ENCODE peak calls at places on chromosomes 4 and X, in nine cellular contexts. One of them, this sample, is unnamed.

GRCh38 chr4:6546681-6547447 is 28.1 kb upstream of the MAN2B2 start:
- DNase-seq in upper lobe of right lung: no peak
- DNase-seq in keratinocyte: no peak
- DNase-seq in gastrocnemius medialis: no peak
- DNase-seq in lung: peak
- DNase-seq in GM12865: peak
- DNase-seq in brain microvascular endothelial cell: peak
- DNase-seq in PC-3: peak
- DNase-seq in HFF-Myc: peak
- DNase-seq in this sample: peak

GRCh38 chr4:137960371-137961050 is 281.6 kb downstream of the SLC7A11 start:
- DNase-seq in GM12865: no peak
- DNase-seq in lung: no peak
- DNase-seq in keratinocyte: peak
- DNase-seq in gastrocnemius medialis: no peak
- DNase-seq in upper lobe of right lung: no peak
- DNase-seq in PC-3: peak
- DNase-seq in brain microvascular endothelial cell: peak
- DNase-seq in HFF-Myc: peak
- DNase-seq in this sample: peak

GRCh38 chr4:1730532-1731135 is 9.3 kb downstream of the TACC3 start:
- DNase-seq in gastrocnemius medialis: no peak
- DNase-seq in PC-3: no peak
- DNase-seq in GM12865: no peak
- DNase-seq in upper lobe of right lung: no peak
- DNase-seq in lung: no peak
- DNase-seq in brain microvascular endothelial cell: no peak
- DNase-seq in keratinocyte: no peak
- DNase-seq in HFF-Myc: no peak
- DNase-seq in this sample: no peak

GRCh38 chr4:99324978-99325377 is 3.8 kb upstream of the ADH1B start:
- DNase-seq in HFF-Myc: peak
- DNase-seq in GM12865: no peak
- DNase-seq in lung: peak
- DNase-seq in brain microvascular endothelial cell: peak
- DNase-seq in keratinocyte: no peak
- DNase-seq in upper lobe of right lung: peak
- DNase-seq in gastrocnemius medialis: peak
- DNase-seq in PC-3: no peak
- DNase-seq in this sample: no peak

GRCh38 chr4:75549019-75549418 is 6.8 kb upstream of the ODAPH start:
- DNase-seq in HFF-Myc: no peak
- DNase-seq in gastrocnemius medialis: no peak
- DNase-seq in upper lobe of right lung: no peak
- DNase-seq in lung: no peak
- DNase-seq in brain microvascular endothelial cell: no peak
- DNase-seq in GM12865: peak
- DNase-seq in PC-3: no peak
- DNase-seq in keratinocyte: no peak
- DNase-seq in this sample: no peak

GRCh38 chr4:29970626-29971025 is 749.5 kb upstream of the PCDH7 start:
- DNase-seq in brain microvascular endothelial cell: no peak
- DNase-seq in upper lobe of right lung: no peak
- DNase-seq in gastrocnemius medialis: no peak
- DNase-seq in PC-3: peak
- DNase-seq in GM12865: no peak
- DNase-seq in keratinocyte: no peak
- DNase-seq in HFF-Myc: no peak
- DNase-seq in lung: no peak
- DNase-seq in this sample: peak

GRCh38 chr4:10079951-10080873 is 36.4 kb downstream of the WDR1 start:
- DNase-seq in upper lobe of right lung: peak
- DNase-seq in lung: no peak
- DNase-seq in HFF-Myc: no peak
- DNase-seq in keratinocyte: no peak
- DNase-seq in brain microvascular endothelial cell: no peak
- DNase-seq in GM12865: no peak
- DNase-seq in gastrocnemius medialis: peak
- DNase-seq in PC-3: no peak
- DNase-seq in this sample: no peak

GRCh38 chrX:826026-826425 is 195.4 kb downstream of the SHOX start:
- DNase-seq in gastrocnemius medialis: no peak
- DNase-seq in GM12865: no peak
- DNase-seq in lung: no peak
- DNase-seq in keratinocyte: no peak
- DNase-seq in upper lobe of right lung: no peak
- DNase-seq in PC-3: no peak
- DNase-seq in brain microvascular endothelial cell: peak
- DNase-seq in HFF-Myc: peak
- DNase-seq in this sample: no peak

GRCh38 chrX:12206413-12206812 is 68.1 kb downstream of the FRMPD4 start:
- DNase-seq in gastrocnemius medialis: no peak
- DNase-seq in brain microvascular endothelial cell: no peak
- DNase-seq in upper lobe of right lung: no peak
- DNase-seq in keratinocyte: no peak
- DNase-seq in GM12865: no peak
- DNase-seq in PC-3: peak
- DNase-seq in lung: no peak
- DNase-seq in HFF-Myc: no peak
- DNase-seq in this sample: no peak

GRCh38 chr4:27000820-27001219 is 140.2 kb downstream of the STIM2 start:
- DNase-seq in gastrocnemius medialis: no peak
- DNase-seq in keratinocyte: no peak
- DNase-seq in HFF-Myc: no peak
- DNase-seq in brain microvascular endothelial cell: no peak
- DNase-seq in upper lobe of right lung: no peak
- DNase-seq in PC-3: peak
- DNase-seq in lung: no peak
- DNase-seq in GM12865: peak
- DNase-seq in this sample: peak

GRCh38 chrX:1400731-1401471 is 9.0 kb upstream of the SLC25A6 start:
- DNase-seq in PC-3: no peak
- DNase-seq in upper lobe of right lung: peak
- DNase-seq in keratinocyte: no peak
- DNase-seq in gastrocnemius medialis: no peak
- DNase-seq in GM12865: no peak
- DNase-seq in HFF-Myc: no peak
- DNase-seq in lung: no peak
- DNase-seq in brain microvascular endothelial cell: no peak
- DNase-seq in this sample: no peak

GRCh38 chr4:46354863-46355262 is 35.1 kb downstream of the GABRA2 start:
- DNase-seq in keratinocyte: no peak
- DNase-seq in GM12865: no peak
- DNase-seq in lung: no peak
- DNase-seq in upper lobe of right lung: no peak
- DNase-seq in brain microvascular endothelial cell: no peak
- DNase-seq in PC-3: no peak
- DNase-seq in HFF-Myc: no peak
- DNase-seq in gastrocnemius medialis: no peak
- DNase-seq in this sample: no peak

GRCh38 chrX:35150642-35151239 is 208.1 kb downstream of the FAM47B start:
- DNase-seq in HFF-Myc: no peak
- DNase-seq in upper lobe of right lung: no peak
- DNase-seq in keratinocyte: no peak
- DNase-seq in brain microvascular endothelial cell: no peak
- DNase-seq in lung: no peak
- DNase-seq in gastrocnemius medialis: no peak
- DNase-seq in GM12865: no peak
- DNase-seq in PC-3: no peak
- DNase-seq in this sample: no peak

DNA sequence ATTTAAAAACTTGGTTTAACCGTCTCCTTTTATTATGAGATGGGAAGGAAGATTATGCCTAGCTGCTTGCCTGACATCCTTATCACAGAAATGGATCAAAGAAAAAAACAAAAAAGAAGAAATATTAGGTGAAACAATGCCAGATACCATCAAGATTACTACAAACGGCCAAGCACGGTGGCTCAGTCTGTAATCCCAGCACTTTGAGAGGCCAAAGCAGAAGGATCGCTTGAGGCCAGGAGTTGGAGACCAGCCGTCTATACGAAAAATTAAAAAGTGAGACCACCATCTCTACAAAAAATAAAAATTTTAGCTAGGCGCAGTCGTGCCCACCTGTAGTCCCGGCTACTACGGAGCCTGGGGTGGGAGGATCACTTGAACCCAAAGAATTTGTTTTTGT is 2.3 kb downstream of the FRYL start:
- DNase-seq in brain microvascular endothelial cell: no peak
- DNase-seq in HFF-Myc: no peak
- DNase-seq in lung: no peak
- DNase-seq in upper lobe of right lung: no peak
- DNase-seq in gastrocnemius medialis: no peak
- DNase-seq in keratinocyte: no peak
- DNase-seq in GM12865: no peak
- DNase-seq in PC-3: peak
- DNase-seq in this sample: no peak
- H3K4me3 ChIP-seq in brain microvascular endothelial cell: no peak
- H3K4me3 ChIP-seq in HFF-Myc: peak
- H3K4me3 ChIP-seq in lung: no peak
- H3K4me3 ChIP-seq in upper lobe of right lung: peak
- H3K4me3 ChIP-seq in gastrocnemius medialis: peak
- H3K4me3 ChIP-seq in keratinocyte: peak
- H3K4me3 ChIP-seq in GM12865: peak
- H3K4me3 ChIP-seq in PC-3: peak
- H3K4me3 ChIP-seq in this sample: no peak

DNA sequence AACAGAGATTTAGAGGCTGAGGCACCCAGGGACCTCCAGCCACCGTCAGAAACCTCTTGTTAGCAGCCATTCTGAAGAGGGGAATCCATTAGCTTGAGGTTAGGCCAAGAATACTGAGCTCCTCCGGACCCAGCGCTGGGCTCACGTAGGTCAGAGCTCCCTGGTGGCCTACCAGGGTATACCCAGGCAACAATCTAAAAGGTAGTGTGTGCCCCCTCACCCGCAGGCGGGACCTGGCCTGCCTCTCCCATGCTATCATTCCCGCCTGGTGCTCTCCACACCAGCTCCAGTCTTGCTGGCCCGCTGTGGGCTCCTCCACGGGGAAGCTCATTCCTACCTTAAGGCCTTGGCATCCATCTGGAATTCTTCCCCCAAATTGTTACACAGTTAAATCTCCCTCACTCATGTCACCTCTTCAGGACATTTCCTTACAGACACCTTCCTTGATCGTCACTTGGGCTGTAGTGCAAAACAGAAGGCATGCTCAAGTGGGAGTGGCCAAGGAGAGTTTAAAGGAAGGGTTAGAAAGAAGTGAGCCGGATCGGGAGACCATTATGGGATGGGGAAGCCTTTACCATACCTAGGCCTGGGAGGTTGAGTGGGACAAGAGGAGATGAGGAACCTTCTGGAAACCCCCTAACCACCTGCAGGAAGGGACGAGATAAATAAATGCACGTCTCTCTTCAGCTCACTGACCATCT is 102.5 kb downstream of the UCHL1 start:
- DNase-seq in HFF-Myc: no peak
- DNase-seq in lung: peak
- DNase-seq in keratinocyte: no peak
- DNase-seq in brain microvascular endothelial cell: no peak
- DNase-seq in upper lobe of right lung: peak
- DNase-seq in gastrocnemius medialis: no peak
- DNase-seq in PC-3: no peak
- DNase-seq in GM12865: no peak
- DNase-seq in this sample: no peak
- TF ChIP-seq CTCF in HFF-Myc: no peak
- TF ChIP-seq CTCF in lung: no peak
- TF ChIP-seq CTCF in keratinocyte: no peak
- TF ChIP-seq CTCF in brain microvascular endothelial cell: peak
- TF ChIP-seq CTCF in upper lobe of right lung: peak
- TF ChIP-seq CTCF in gastrocnemius medialis: no peak
- TF ChIP-seq CTCF in PC-3: peak
- TF ChIP-seq CTCF in GM12865: no peak
- TF ChIP-seq CTCF in this sample: no peak

GRCh38 chrX:118348186-118348810 is 2.4 kb downstream of the WDR44 start:
- DNase-seq in lung: no peak
- DNase-seq in brain microvascular endothelial cell: no peak
- DNase-seq in PC-3: no peak
- DNase-seq in HFF-Myc: no peak
- DNase-seq in keratinocyte: no peak
- DNase-seq in gastrocnemius medialis: no peak
- DNase-seq in upper lobe of right lung: no peak
- DNase-seq in GM12865: no peak
- DNase-seq in this sample: no peak

GRCh38 chrX:118352566-118352965 is 6.7 kb downstream of the WDR44 start:
- DNase-seq in HFF-Myc: no peak
- DNase-seq in upper lobe of right lung: no peak
- DNase-seq in brain microvascular endothelial cell: no peak
- DNase-seq in PC-3: no peak
- DNase-seq in keratinocyte: no peak
- DNase-seq in gastrocnemius medialis: no peak
- DNase-seq in GM12865: no peak
- DNase-seq in lung: no peak
- DNase-seq in this sample: no peak

GRCh38 chrX:118350715-118351114 is 4.8 kb downstream of the WDR44 start:
- DNase-seq in lung: no peak
- DNase-seq in HFF-Myc: no peak
- DNase-seq in upper lobe of right lung: no peak
- DNase-seq in GM12865: peak
- DNase-seq in brain microvascular endothelial cell: no peak
- DNase-seq in keratinocyte: no peak
- DNase-seq in PC-3: no peak
- DNase-seq in gastrocnemius medialis: no peak
- DNase-seq in this sample: no peak

GRCh38 chrX:118349188-118349587 is 3.3 kb downstream of the WDR44 start:
- DNase-seq in gastrocnemius medialis: no peak
- DNase-seq in lung: no peak
- DNase-seq in GM12865: no peak
- DNase-seq in HFF-Myc: no peak
- DNase-seq in upper lobe of right lung: no peak
- DNase-seq in keratinocyte: no peak
- DNase-seq in PC-3: no peak
- DNase-seq in brain microvascular endothelial cell: no peak
- DNase-seq in this sample: no peak

DNA sequence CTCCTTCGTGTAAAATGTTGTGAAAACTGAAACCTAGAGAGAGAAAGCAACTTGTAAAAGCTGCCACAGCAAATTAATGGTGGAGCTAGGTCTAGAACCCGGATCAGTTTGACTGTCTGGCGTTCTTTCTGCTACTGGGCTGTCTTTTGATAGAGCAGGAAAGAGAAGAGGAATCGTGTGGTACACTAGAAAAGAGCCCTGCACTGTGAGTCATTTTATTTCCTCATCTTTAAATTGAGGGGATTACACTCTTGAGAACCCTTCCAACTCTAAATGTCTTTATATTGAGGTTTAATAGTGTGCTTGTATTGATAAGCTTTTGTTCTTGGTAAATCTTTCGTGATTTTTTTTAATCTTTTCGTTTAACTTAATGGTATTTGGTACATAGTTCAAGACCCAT is 4.3 kb downstream of the WDR44 start:
- DNase-seq in keratinocyte: no peak
- DNase-seq in gastrocnemius medialis: no peak
- DNase-seq in lung: no peak
- DNase-seq in HFF-Myc: no peak
- DNase-seq in upper lobe of right lung: no peak
- DNase-seq in brain microvascular endothelial cell: no peak
- DNase-seq in GM12865: no peak
- DNase-seq in PC-3: no peak
- DNase-seq in this sample: no peak
- H3K4me3 ChIP-seq in keratinocyte: no peak
- H3K4me3 ChIP-seq in gastrocnemius medialis: no peak
- H3K4me3 ChIP-seq in lung: no peak
- H3K4me3 ChIP-seq in HFF-Myc: no peak
- H3K4me3 ChIP-seq in upper lobe of right lung: no peak
- H3K4me3 ChIP-seq in brain microvascular endothelial cell: no peak
- H3K4me3 ChIP-seq in GM12865: no peak
- H3K4me3 ChIP-seq in PC-3: no peak
- H3K4me3 ChIP-seq in this sample: no peak

GRCh38 chr4:102625232-102625930 is 124.2 kb downstream of the NFKB1 start:
- DNase-seq in upper lobe of right lung: no peak
- DNase-seq in PC-3: peak
- DNase-seq in gastrocnemius medialis: no peak
- DNase-seq in HFF-Myc: no peak
- DNase-seq in lung: no peak
- DNase-seq in brain microvascular endothelial cell: no peak
- DNase-seq in keratinocyte: no peak
- DNase-seq in GM12865: peak
- DNase-seq in this sample: peak
- TF ChIP-seq CTCF in upper lobe of right lung: peak
- TF ChIP-seq CTCF in PC-3: peak
- TF ChIP-seq CTCF in gastrocnemius medialis: no peak
- TF ChIP-seq CTCF in HFF-Myc: no peak
- TF ChIP-seq CTCF in lung: peak
- TF ChIP-seq CTCF in brain microvascular endothelial cell: peak
- TF ChIP-seq CTCF in keratinocyte: peak
- TF ChIP-seq CTCF in GM12865: peak
- TF ChIP-seq CTCF in this sample: peak